ENCODE peak calls at places on chromosomes 13 and 19, in six cellular contexts. F is aorta; I is activated CD4-positive, alpha-beta T cell treated with anti-CD3 and anti-CD28 coated beads for 4 hours; R is GM18507; E is stimulated activated CD4-positive, alpha-beta T cell treated with anti-CD3 and anti-CD28 coated beads, Interleukin-15, amount 100 ng/mL, for 24 hours; L is erythroblast. B is an unnamed sample.

GRCh38 chr13:102291587-102292218 is 110.1 kb downstream of the FGF14 start:
- DNase-seq in F (no peak), I (no peak), R (no peak), E (no peak), L (no peak), B (peak)

GRCh38 chr13:44155422-44156293 is 218.0 kb upstream of the SERP2 start:
- DNase-seq in F (peak), I (no peak), R (no peak), E (no peak), L (no peak), B (no peak)

GRCh38 chr13:25401958-25402357 is 30.2 kb downstream of the ATP8A2 start:
- DNase-seq in F (no peak), I (no peak), R (no peak), E (no peak), L (peak), B (no peak)

GRCh38 chr19:7905859-7906258 is 2.2 kb downstream of the MAP2K7 start:
- DNase-seq in F (peak), I (no peak), R (no peak), E (no peak), L (no peak), B (no peak)

GRCh38 chr19:16061943-16062342 is 14.4 kb upstream of the TPM4 start:
- DNase-seq in F (no peak), I (no peak), R (no peak), E (no peak), L (no peak), B (no peak)

GRCh38 chr13:85266771-85267170 is 532.4 kb downstream of the SLITRK6 start:
- DNase-seq in F (no peak), I (no peak), R (no peak), E (no peak), L (no peak), B (no peak)

GRCh38 chr13:101146101-101146898 is 270.0 kb downstream of the NALCN start:
- DNase-seq in F (no peak), I (no peak), R (no peak), E (no peak), L (no peak), B (no peak)

GRCh38 chr19:51394045-51394836 is 3.9 kb upstream of the C19orf84 start:
- DNase-seq in F (peak), I (peak), R (peak), E (peak), L (peak), B (peak)

GRCh38 chr13:98385591-98385990 is 191.3 kb downstream of the STK24 start:
- DNase-seq in F (no peak), I (no peak), R (no peak), E (no peak), L (no peak), B (no peak)